ENCODE peak calls at places on chromosomes 11 and 22, in five cellular contexts. One of them, this sample, is unnamed.

GRCh38 chr11:13685461-13686108 is 17.1 kb downstream of the FAR1 start:
- DNase-seq in left ventricle myocardium inferior: no peak
- DNase-seq in GM23248: peak
- DNase-seq in cardiac muscle cell: peak
- DNase-seq in H9: no peak
- DNase-seq in this sample: no peak

GRCh38 chr11:82890002-82890341 is 10.3 kb downstream of the PRCP start:
- DNase-seq in left ventricle myocardium inferior: no peak
- DNase-seq in GM23248: no peak
- DNase-seq in cardiac muscle cell: no peak
- DNase-seq in H9: no peak
- DNase-seq in this sample: no peak

GRCh38 chr11:10481567-10482349 is 26.7 kb downstream of the AMPD3 start:
- DNase-seq in left ventricle myocardium inferior: no peak
- DNase-seq in GM23248: no peak
- DNase-seq in cardiac muscle cell: no peak
- DNase-seq in H9: no peak
- DNase-seq in this sample: no peak

GRCh38 chr11:44088377-44088776 is 7.1 kb upstream of the EXT2 start:
- DNase-seq in left ventricle myocardium inferior: no peak
- DNase-seq in GM23248: no peak
- DNase-seq in cardiac muscle cell: no peak
- DNase-seq in H9: no peak
- DNase-seq in this sample: no peak

GRCh38 chr11:95415837-95416288 is 184.9 kb upstream of the SESN3 start:
- DNase-seq in left ventricle myocardium inferior: no peak
- DNase-seq in GM23248: no peak
- DNase-seq in cardiac muscle cell: peak
- DNase-seq in H9: no peak
- DNase-seq in this sample: no peak

GRCh38 chr11:118341749-118342489 is 586 bp downstream of the CD3D start:
- DNase-seq in left ventricle myocardium inferior: no peak
- DNase-seq in GM23248: no peak
- DNase-seq in cardiac muscle cell: no peak
- DNase-seq in H9: no peak
- DNase-seq in this sample: no peak

GRCh38 chr11:1401656-1402221 is 12.0 kb downstream of the BRSK2 start:
- DNase-seq in left ventricle myocardium inferior: peak
- DNase-seq in GM23248: peak
- DNase-seq in cardiac muscle cell: peak
- DNase-seq in H9: peak
- DNase-seq in this sample: peak

GRCh38 chr11:7516488-7516887 is 2.7 kb downstream of the PPFIBP2 start:
- DNase-seq in left ventricle myocardium inferior: no peak
- DNase-seq in GM23248: no peak
- DNase-seq in cardiac muscle cell: no peak
- DNase-seq in H9: no peak
- DNase-seq in this sample: no peak

GRCh38 chr22:40666151-40666848 is 13.0 kb upstream of the MCHR1 start:
- DNase-seq in left ventricle myocardium inferior: peak
- DNase-seq in GM23248: peak
- DNase-seq in cardiac muscle cell: peak
- DNase-seq in H9: no peak
- DNase-seq in this sample: no peak

GRCh38 chr11:92480519-92480918 is 255.9 kb downstream of the FAT3 start:
- DNase-seq in left ventricle myocardium inferior: no peak
- DNase-seq in GM23248: peak
- DNase-seq in cardiac muscle cell: peak
- DNase-seq in H9: no peak
- DNase-seq in this sample: no peak

GRCh38 chr11:56848105-56848809 is 99.8 kb upstream of the OR9G4 start:
- DNase-seq in left ventricle myocardium inferior: no peak
- DNase-seq in GM23248: no peak
- DNase-seq in cardiac muscle cell: no peak
- DNase-seq in H9: no peak
- DNase-seq in this sample: no peak

GRCh38 chr11:128492461-128492860 is 94.9 kb downstream of the ETS1 start:
- DNase-seq in left ventricle myocardium inferior: no peak
- DNase-seq in GM23248: peak
- DNase-seq in cardiac muscle cell: peak
- DNase-seq in H9: no peak
- DNase-seq in this sample: no peak

GRCh38 chr11:128494418-128495332 is 92.7 kb downstream of the ETS1 start:
- DNase-seq in left ventricle myocardium inferior: no peak
- DNase-seq in GM23248: no peak
- DNase-seq in cardiac muscle cell: no peak
- DNase-seq in H9: no peak
- DNase-seq in this sample: no peak

GRCh38 chr11:128491195-128491936 is 96.0 kb downstream of the ETS1 start:
- DNase-seq in left ventricle myocardium inferior: no peak
- DNase-seq in GM23248: peak
- DNase-seq in cardiac muscle cell: no peak
- DNase-seq in H9: no peak
- DNase-seq in this sample: no peak

GRCh38 chr11:128492903-128493569 is 94.3 kb downstream of the ETS1 start:
- DNase-seq in left ventricle myocardium inferior: no peak
- DNase-seq in GM23248: peak
- DNase-seq in cardiac muscle cell: no peak
- DNase-seq in H9: no peak
- DNase-seq in this sample: no peak

DNA sequence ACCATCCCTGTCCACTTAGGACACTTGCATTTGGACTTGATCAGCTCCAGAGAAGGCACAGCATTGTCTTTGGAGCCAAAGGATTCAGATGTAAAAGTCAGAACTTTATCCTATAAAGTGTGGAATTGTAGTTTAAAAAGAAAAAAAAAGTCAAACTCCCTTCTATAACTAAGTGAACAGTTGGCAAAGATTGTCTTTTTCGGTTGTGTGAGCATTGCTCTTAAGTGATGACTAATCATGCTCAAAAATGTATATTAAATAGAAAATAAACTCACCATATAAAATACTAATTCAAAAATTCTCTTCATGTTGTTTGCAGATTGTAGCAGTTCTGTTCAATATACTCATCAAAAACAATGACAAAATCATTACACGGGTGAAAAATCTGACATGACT is 93.8 kb downstream of the ETS1 start:
- DNase-seq in left ventricle myocardium inferior: no peak
- DNase-seq in GM23248: peak
- DNase-seq in cardiac muscle cell: no peak
- DNase-seq in H9: no peak
- DNase-seq in this sample: no peak
- H3K27ac ChIP-seq in left ventricle myocardium inferior: peak
- H3K27ac ChIP-seq in GM23248: peak
- H3K27ac ChIP-seq in cardiac muscle cell: no peak
- H3K27ac ChIP-seq in H9: no peak
- H3K27ac ChIP-seq in this sample: peak

DNA sequence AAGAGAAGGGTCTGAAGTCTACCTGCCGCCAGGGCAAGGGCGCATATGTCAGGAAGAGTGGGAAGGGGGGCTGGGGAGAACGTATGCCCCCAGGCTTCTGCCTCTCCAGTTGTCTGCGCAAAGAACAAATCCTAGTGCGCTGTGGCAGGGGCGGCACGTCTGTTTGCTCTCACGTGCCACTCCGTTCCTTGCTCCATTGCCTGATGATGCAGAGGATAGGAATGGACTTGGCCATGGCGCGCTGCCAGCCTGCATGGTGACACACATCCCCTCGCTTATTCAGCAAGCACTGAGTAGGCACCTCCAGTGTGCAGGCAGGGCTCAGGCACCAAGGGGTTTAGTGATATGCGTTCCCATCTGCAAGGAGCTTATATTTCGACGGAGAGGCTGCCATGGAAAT is 45.4 kb upstream of the SLC22A12 start:
- DNase-seq in left ventricle myocardium inferior: no peak
- DNase-seq in GM23248: peak
- DNase-seq in cardiac muscle cell: peak
- DNase-seq in H9: no peak
- DNase-seq in this sample: no peak
- H3K27ac ChIP-seq in left ventricle myocardium inferior: no peak
- H3K27ac ChIP-seq in GM23248: no peak
- H3K27ac ChIP-seq in cardiac muscle cell: no peak
- H3K27ac ChIP-seq in H9: no peak
- H3K27ac ChIP-seq in this sample: no peak

DNA sequence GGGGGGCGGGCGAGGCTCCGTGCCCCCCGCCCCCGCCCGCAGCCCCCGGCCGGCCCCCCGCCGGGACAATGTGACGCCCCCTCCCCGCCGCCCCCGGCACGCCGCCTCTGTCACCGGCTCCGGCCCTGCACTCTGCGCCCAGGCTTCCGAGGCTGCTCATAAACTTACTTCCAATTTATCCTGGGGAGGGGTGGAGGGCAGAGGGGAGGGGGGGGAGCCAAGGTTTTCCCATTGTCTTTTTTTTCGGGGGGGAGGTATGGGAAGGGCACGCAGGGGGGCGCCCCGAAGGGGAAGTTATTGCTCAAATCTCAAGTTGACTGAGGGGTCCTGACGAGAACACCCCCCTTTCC is 918 bp downstream of the PHF21A start:
- DNase-seq in left ventricle myocardium inferior: peak
- DNase-seq in GM23248: peak
- DNase-seq in cardiac muscle cell: no peak
- DNase-seq in H9: no peak
- DNase-seq in this sample: no peak
- H3K27ac ChIP-seq in left ventricle myocardium inferior: peak
- H3K27ac ChIP-seq in GM23248: peak
- H3K27ac ChIP-seq in cardiac muscle cell: peak
- H3K27ac ChIP-seq in H9: no peak
- H3K27ac ChIP-seq in this sample: peak

DNA sequence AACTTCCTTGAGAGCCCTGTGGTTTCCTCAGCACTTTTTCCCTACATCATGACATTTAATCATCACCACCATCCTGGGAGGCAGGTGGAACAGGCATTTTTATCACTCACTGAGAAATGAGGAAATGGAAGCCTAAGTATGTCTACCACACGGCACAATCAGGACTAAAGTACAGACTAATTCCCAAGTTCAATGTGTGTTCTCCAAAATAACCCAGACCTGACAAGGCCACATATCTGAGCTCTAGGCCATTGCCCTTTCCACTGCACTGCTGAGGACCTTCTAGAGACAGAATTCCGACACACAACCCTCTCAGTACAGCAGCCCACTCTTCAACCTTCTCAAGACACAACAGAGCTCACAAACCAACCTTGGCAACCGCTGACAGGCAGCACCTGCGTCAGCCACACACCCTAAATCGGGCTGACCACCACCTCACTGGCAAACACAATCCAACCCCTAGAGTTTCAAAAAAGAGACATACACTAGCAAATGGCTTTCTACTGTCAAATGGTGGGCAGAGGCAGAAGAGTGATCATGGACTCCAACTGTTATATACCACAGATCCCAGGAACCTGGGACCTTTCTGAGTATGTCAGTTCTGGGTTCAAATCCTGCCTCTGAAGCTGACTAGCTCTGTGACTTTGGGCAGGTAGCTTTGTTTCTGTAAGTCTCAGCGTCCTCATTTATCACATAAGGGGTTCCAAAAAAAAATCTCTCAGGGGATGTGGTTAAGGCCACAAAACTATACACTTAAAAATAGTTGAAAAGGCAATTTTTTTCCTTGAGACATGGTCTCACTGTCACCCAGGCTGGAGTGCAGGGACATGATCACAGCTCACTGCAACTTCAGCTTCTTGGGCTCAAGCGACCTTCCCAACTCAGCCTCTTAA is 16.3 kb downstream of the SMCO4 start:
- DNase-seq in left ventricle myocardium inferior: no peak
- DNase-seq in GM23248: no peak
- DNase-seq in cardiac muscle cell: no peak
- DNase-seq in H9: no peak
- DNase-seq in this sample: no peak
- H3K27ac ChIP-seq in left ventricle myocardium inferior: peak
- H3K27ac ChIP-seq in GM23248: no peak
- H3K27ac ChIP-seq in cardiac muscle cell: peak
- H3K27ac ChIP-seq in H9: no peak
- H3K27ac ChIP-seq in this sample: no peak

DNA sequence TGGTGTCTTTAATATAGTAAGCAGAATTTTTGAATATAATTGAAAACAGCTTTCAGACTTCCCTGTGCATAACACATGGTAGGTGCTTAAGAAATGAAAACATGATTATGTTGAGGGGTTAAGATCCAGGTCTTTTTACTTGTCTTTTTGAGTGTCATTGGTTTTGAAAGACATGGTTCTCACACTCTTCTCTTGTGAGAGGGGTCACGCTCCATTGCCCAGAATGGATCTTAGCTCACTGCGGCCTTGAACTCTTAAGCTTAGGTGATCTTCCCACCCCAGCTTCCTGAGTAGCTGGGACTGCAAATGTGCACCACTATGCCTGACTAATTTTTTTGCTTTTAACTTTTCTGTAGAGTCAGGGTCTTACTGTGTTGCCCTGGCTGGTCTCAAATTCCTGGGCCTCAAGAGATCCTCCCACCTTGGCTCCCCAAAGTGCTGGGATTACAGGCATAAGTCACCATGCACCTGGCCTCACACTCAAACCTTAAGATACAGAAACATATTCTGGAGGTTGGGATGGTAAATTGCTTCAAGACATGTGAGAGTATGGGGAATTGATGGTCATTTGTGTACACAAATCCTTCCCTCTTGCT is 1.4 kb downstream of the SPCS2 start:
- DNase-seq in left ventricle myocardium inferior: no peak
- DNase-seq in GM23248: no peak
- DNase-seq in cardiac muscle cell: no peak
- DNase-seq in H9: no peak
- DNase-seq in this sample: no peak
- H3K27ac ChIP-seq in left ventricle myocardium inferior: peak
- H3K27ac ChIP-seq in GM23248: no peak
- H3K27ac ChIP-seq in cardiac muscle cell: peak
- H3K27ac ChIP-seq in H9: no peak
- H3K27ac ChIP-seq in this sample: no peak

GRCh38 chr11:65353900-65354264 is 669 bp upstream of the TIGD3 start:
- DNase-seq in left ventricle myocardium inferior: no peak
- DNase-seq in GM23248: no peak
- DNase-seq in cardiac muscle cell: no peak
- DNase-seq in H9: peak
- DNase-seq in this sample: no peak

GRCh38 chr11:65355776-65356393 is 1.3 kb downstream of the TIGD3 start:
- DNase-seq in left ventricle myocardium inferior: peak
- DNase-seq in GM23248: peak
- DNase-seq in cardiac muscle cell: peak
- DNase-seq in H9: peak
- DNase-seq in this sample: peak

GRCh38 chr11:65353376-65353775 is 1.2 kb upstream of the TIGD3 start:
- DNase-seq in left ventricle myocardium inferior: no peak
- DNase-seq in GM23248: no peak
- DNase-seq in cardiac muscle cell: no peak
- DNase-seq in H9: no peak
- DNase-seq in this sample: no peak

GRCh38 chr11:65355013-65355775 is 643 bp downstream of the TIGD3 start:
- DNase-seq in left ventricle myocardium inferior: peak
- DNase-seq in GM23248: no peak
- DNase-seq in cardiac muscle cell: no peak
- DNase-seq in H9: peak
- DNase-seq in this sample: peak

GRCh38 chr11:65354265-65355012 is at the start of gene TIGD3:
- DNase-seq in left ventricle myocardium inferior: peak
- DNase-seq in GM23248: peak
- DNase-seq in cardiac muscle cell: peak
- DNase-seq in H9: peak
- DNase-seq in this sample: peak
- H3K27ac ChIP-seq in left ventricle myocardium inferior: peak
- H3K27ac ChIP-seq in GM23248: peak
- H3K27ac ChIP-seq in cardiac muscle cell: peak
- H3K27ac ChIP-seq in H9: no peak
- H3K27ac ChIP-seq in this sample: no peak